ENCODE peak calls at places on chromosomes 5 and 9, in four cellular contexts. O is IMR-90, H is adrenal gland, D is right atrium auricular region. Z is an unnamed sample.

GRCh38 chr9:112945620-112946208 is 55.0 kb upstream of the SLC46A2 start:
- DNase-seq in O (no peak), H (no peak), D (no peak), Z (no peak)

GRCh38 chr9:89106224-89106851 is 72.3 kb downstream of the SHC3 start:
- DNase-seq in O (no peak), H (no peak), D (no peak), Z (no peak)

GRCh38 chr5:134133213-134133994 is 18.9 kb downstream of the TCF7 start:
- DNase-seq in O (no peak), H (no peak), D (no peak), Z (no peak)

GRCh38 chr9:84371737-84372136 is 31.2 kb upstream of the SLC28A3 start:
- DNase-seq in O (peak; percentile 82), H (peak; percentile 63), D (no peak), Z (peak; percentile 92)

GRCh38 chr5:87825583-87825982 is 412.9 kb upstream of the CCNH start:
- DNase-seq in O (no peak), H (no peak), D (no peak), Z (peak; percentile 9)

GRCh38 chr9:134830926-134831720 is 49.5 kb upstream of the FCN2 start:
- DNase-seq in O (no peak), H (no peak), D (no peak), Z (no peak)

GRCh38 chr9:100589582-100589981 is 11.7 kb downstream of the CAVIN4 start:
- DNase-seq in O (peak; percentile 65), H (no peak), D (no peak), Z (peak; percentile 60)

GRCh38 chr9:133759146-133759900 is 21.2 kb upstream of the SARDH start:
- DNase-seq in O (no peak), H (peak; percentile 51), D (no peak), Z (no peak)

GRCh38 chr5:138226917-138227316 is 13.8 kb upstream of the CDC23 start:
- DNase-seq in O (no peak), H (no peak), D (no peak), Z (no peak)

GRCh38 chr5:15489571-15490235 is 10.3 kb upstream of the FBXL7 start:
- DNase-seq in O (no peak), H (peak; percentile 21), D (no peak), Z (peak; percentile 16)

GRCh38 chr5:4571248-4571950 is 568.7 kb upstream of the ADAMTS16 start:
- DNase-seq in O (no peak), H (no peak), D (no peak), Z (no peak)

GRCh38 chr5:144142030-144142825 is 28.2 kb downstream of the YIPF5 start:
- DNase-seq in O (peak; percentile 67), H (no peak), D (no peak), Z (no peak)

GRCh38 chr9:32389365-32389764 is 4.9 kb downstream of the ACO1 start:
- DNase-seq in O (no peak), H (peak; percentile 73), D (no peak), Z (no peak)

GRCh38 chr9:110432253-110432652 is 94.6 kb upstream of the TXNDC8 start:
- DNase-seq in O (peak; percentile 71), H (no peak), D (no peak), Z (peak; percentile 19)

GRCh38 chr5:36934740-36935356 is 58.3 kb downstream of the NIPBL start:
- DNase-seq in O (peak; percentile 24), H (no peak), D (no peak), Z (peak; percentile 11)

GRCh38 chr5:115895821-115896220 is 54.1 kb downstream of the AP3S1 start:
- DNase-seq in O (peak; percentile 55), H (no peak), D (no peak), Z (no peak)

GRCh38 chr5:172548311-172548731 is 92.7 kb upstream of the NEURL1B start:
- DNase-seq in O (no peak), H (no peak), D (no peak), Z (no peak)

GRCh38 chr9:116280529-116280928 is 126.9 kb downstream of the PAPPA start:
- DNase-seq in O (peak; percentile 27), H (no peak), D (no peak), Z (no peak)

GRCh38 chr5:16160706-16161105 is 18.9 kb downstream of the MARCHF11 start:
- DNase-seq in O (peak; percentile 62), H (peak; percentile 30), D (no peak), Z (peak; percentile 41)

GRCh38 chr5:61817472-61818326 is 485.6 kb downstream of the ZSWIM6 start:
- DNase-seq in O (peak; percentile 39), H (peak; percentile 53), D (no peak), Z (peak; percentile 26)

GRCh38 chr9:7174301-7174700 is 416.5 kb downstream of the KDM4C start:
- DNase-seq in O (no peak), H (no peak), D (no peak), Z (no peak)

GRCh38 chr5:77145666-77146065 is 58.6 kb upstream of the ZBED3 start:
- DNase-seq in O (peak; percentile 67), H (no peak), D (no peak), Z (peak; percentile 77)

GRCh38 chr9:17453751-17454150 is 125.1 kb upstream of the SH3GL2 start:
- DNase-seq in O (no peak), H (no peak), D (no peak), Z (no peak)

GRCh38 chr9:108478431-108478837 is 377.4 kb downstream of the ACTL7B start:
- DNase-seq in O (peak; percentile 90), H (peak; percentile 72), D (no peak), Z (peak; percentile 75)

GRCh38 chr5:78972654-78973428 is 12.3 kb downstream of the ARSB start:
- DNase-seq in O (peak; percentile 67), H (no peak), D (no peak), Z (peak; percentile 76)

GRCh38 chr5:35921930-35922329 is 16.5 kb downstream of the CAPSL start:
- DNase-seq in O (no peak), H (no peak), D (no peak), Z (no peak)

GRCh38 chr9:105044458-105044857 is 116.5 kb upstream of the ABCA1 start:
- DNase-seq in O (no peak), H (peak; percentile 84), D (no peak), Z (no peak)

DNA sequence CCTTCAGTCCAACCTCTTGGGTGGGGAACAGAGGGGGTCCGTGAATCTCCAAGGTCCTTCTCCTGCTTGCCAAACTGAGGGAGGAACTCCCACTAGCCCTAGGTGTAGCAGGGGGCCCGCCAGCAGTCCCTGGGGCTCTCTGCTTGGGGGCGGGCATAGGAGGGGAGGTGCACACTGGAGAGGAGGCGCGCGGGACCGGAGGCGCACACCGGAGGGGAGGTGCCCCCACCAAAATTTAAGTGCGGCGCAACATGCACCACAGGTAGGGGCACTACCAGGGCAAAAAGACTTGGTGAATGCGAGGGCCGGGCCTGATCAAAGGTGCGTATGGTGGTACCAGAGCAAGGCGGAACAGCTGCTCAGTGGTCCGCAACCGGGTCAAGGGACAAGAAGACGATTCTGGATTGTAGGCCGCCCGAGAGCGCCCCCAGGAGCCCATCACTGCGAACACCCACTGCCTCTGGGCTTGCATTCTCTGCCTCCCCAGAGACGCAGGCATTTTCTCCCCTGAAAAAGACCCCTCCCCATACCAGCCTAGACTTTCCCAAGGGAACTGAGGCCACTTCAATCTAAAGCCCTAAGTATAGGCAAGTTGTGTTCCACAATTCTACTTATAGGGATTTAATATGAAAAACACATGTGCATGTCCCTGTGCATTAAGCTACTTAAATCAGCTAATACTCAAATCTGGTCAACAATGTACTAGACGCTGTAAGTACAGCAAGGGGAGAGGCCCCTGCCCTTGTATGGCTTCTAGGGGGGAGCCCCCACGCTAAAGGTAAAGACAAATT is 50.6 kb downstream of the TGFBI start:
- DNase-seq in O (no peak), H (no peak), D (no peak), Z (no peak)
- TF ChIP-seq CTCF in O (peak; percentile 4), H (no peak), D (no peak), Z (no peak)

GRCh38 chr5:10440367-10440990 is 1.2 kb upstream of the ROPN1L start:
- DNase-seq in O (no peak), H (no peak), D (no peak), Z (no peak)
- H3K4me3 ChIP-seq in O (no peak overlapping the region), H (no peak overlapping the region), D (peak overlapping the region; percentile 66), Z (peak overlapping the region; percentile 51)

GRCh38 chr5:104297076-104297475 is 734.5 kb upstream of the NUDT12 start:
- DNase-seq in O (no peak), H (no peak), D (no peak), Z (peak; percentile 0)
- TF ChIP-seq CTCF in O (no peak), H (no peak), D (no peak), Z (no peak)

GRCh38 chr9:69065660-69066059 is 30.1 kb downstream of the FXN start:
- DNase-seq in O (no peak), H (no peak), D (no peak), Z (no peak)

GRCh38 chr9:69063839-69064238 is 28.3 kb downstream of the FXN start:
- DNase-seq in O (no peak), H (no peak), D (no peak), Z (no peak)

GRCh38 chr9:69070201-69070600 is 34.6 kb downstream of the FXN start:
- DNase-seq in O (no peak), H (no peak), D (no peak), Z (no peak)

GRCh38 chr9:69071059-69071458 is 35.5 kb downstream of the FXN start:
- DNase-seq in O (no peak), H (peak; percentile 72), D (no peak), Z (no peak)

GRCh38 chr9:69066955-69067354 is 31.4 kb downstream of the FXN start:
- DNase-seq in O (no peak), H (no peak), D (no peak), Z (no peak)
- H3K4me3 ChIP-seq in O (no peak overlapping the region), H (no peak overlapping the region), D (no peak overlapping the region), Z (no peak overlapping the region)